ENCODE peak calls at places on chromosomes 13 and 19, in ten cellular contexts. D, X, Q, T, N, F, M, K, H and W are unnamed samples.

GRCh38 chr13:114096811-114097503 is 35.5 kb downstream of the RASA3 start:
- DNase-seq in D (no peak), X (peak), Q (peak), T (peak), N (no peak), F (no peak), M (no peak), K (no peak), H (peak), W (no peak)

GRCh38 chr19:44401108-44401786 is at the start of gene ZNF285:
- DNase-seq in D (peak), X (peak), Q (peak), T (peak), N (peak), F (peak), M (peak), K (peak), H (peak), W (peak)

GRCh38 chr13:109764474-109765292 is 21.7 kb downstream of the IRS2 start:
- DNase-seq in D (peak), X (no peak), Q (peak), T (no peak), N (no peak), F (no peak), M (no peak), K (no peak), H (no peak), W (no peak)

GRCh38 chr19:16628984-16629691 is 1.1 kb upstream of the MED26 start:
- DNase-seq in D (peak), X (peak), Q (peak), T (no peak), N (no peak), F (no peak), M (no peak), K (no peak), H (no peak), W (peak)

GRCh38 chr13:21710163-21710562 is 39.3 kb downstream of the FGF9 start:
- DNase-seq in D (no peak), X (no peak), Q (no peak), T (no peak), N (no peak), F (no peak), M (no peak), K (no peak), H (no peak), W (no peak)

GRCh38 chr13:84297246-84297645 is 415.0 kb upstream of the SLITRK1 start:
- DNase-seq in D (no peak), X (no peak), Q (no peak), T (no peak), N (no peak), F (no peak), M (no peak), K (no peak), H (no peak), W (no peak)

GRCh38 chr19:35291259-35291658 is 702 bp upstream of the MAG start:
- DNase-seq in D (no peak), X (no peak), Q (no peak), T (no peak), N (no peak), F (no peak), M (no peak), K (no peak), H (no peak), W (no peak)

GRCh38 chr13:29496241-29496712 is 99.2 kb downstream of the SLC7A1 start:
- DNase-seq in D (no peak), X (no peak), Q (peak), T (no peak), N (no peak), F (peak), M (no peak), K (no peak), H (peak), W (peak)

GRCh38 chr13:113216165-113217056 is 7.0 kb downstream of the CUL4A start:
- DNase-seq in D (peak), X (no peak), Q (no peak), T (no peak), N (no peak), F (peak), M (peak), K (no peak), H (peak), W (peak)

GRCh38 chr19:46898731-46899130 is 37.9 kb downstream of the ARHGAP35 start:
- DNase-seq in D (peak), X (peak), Q (no peak), T (no peak), N (no peak), F (no peak), M (no peak), K (no peak), H (no peak), W (no peak)

GRCh38 chr13:114043421-114044053 is 69.7 kb upstream of the C13orf46 start:
- DNase-seq in D (peak), X (peak), Q (peak), T (no peak), N (no peak), F (no peak), M (peak), K (no peak), H (no peak), W (peak)

GRCh38 chr13:36680918-36681317 is 7.1 kb downstream of the SERTM1 start:
- DNase-seq in D (no peak), X (peak), Q (no peak), T (no peak), N (no peak), F (no peak), M (no peak), K (no peak), H (no peak), W (no peak)

GRCh38 chr19:17751103-17751911 is at the start of gene FCHO1:
- DNase-seq in D (no peak), X (peak), Q (peak), T (no peak), N (peak), F (no peak), M (peak), K (no peak), H (peak), W (peak)

GRCh38 chr13:41061914-41062837 is 867 bp downstream of the WBP4 start:
- DNase-seq in D (peak), X (no peak), Q (no peak), T (no peak), N (no peak), F (no peak), M (no peak), K (no peak), H (no peak), W (no peak)

GRCh38 chr19:8489591-8490394 is 12.6 kb downstream of the PRAM1 start:
- DNase-seq in D (peak), X (no peak), Q (no peak), T (no peak), N (no peak), F (peak), M (no peak), K (no peak), H (peak), W (no peak)

GRCh38 chr13:79481685-79482052 is 714 bp downstream of the NDFIP2 start:
- DNase-seq in D (no peak), X (no peak), Q (peak), T (no peak), N (peak), F (peak), M (no peak), K (no peak), H (no peak), W (peak)

GRCh38 chr13:103805771-103806170 is 739.6 kb upstream of the SLC10A2 start:
- DNase-seq in D (no peak), X (no peak), Q (no peak), T (no peak), N (no peak), F (no peak), M (no peak), K (no peak), H (no peak), W (no peak)

GRCh38 chr13:41064493-41064892 is 3.2 kb downstream of the WBP4 start:
- DNase-seq in D (no peak), X (no peak), Q (no peak), T (no peak), N (no peak), F (no peak), M (no peak), K (no peak), H (no peak), W (no peak)

GRCh38 chr13:41268764-41269163 is 5.4 kb upstream of the MTRF1 start:
- DNase-seq in D (peak), X (no peak), Q (no peak), T (no peak), N (no peak), F (no peak), M (no peak), K (no peak), H (no peak), W (no peak)

GRCh38 chr13:38641164-38641948 is 45.5 kb upstream of the FREM2 start:
- DNase-seq in D (peak), X (no peak), Q (no peak), T (no peak), N (peak), F (no peak), M (no peak), K (no peak), H (no peak), W (no peak)

GRCh38 chr13:53499551-53499950 is 470.9 kb downstream of the OLFM4 start:
- DNase-seq in D (no peak), X (no peak), Q (no peak), T (no peak), N (no peak), F (no peak), M (no peak), K (no peak), H (no peak), W (no peak)

GRCh38 chr19:47057328-47057727 is 8.9 kb upstream of the TMEM160 start:
- DNase-seq in D (no peak), X (no peak), Q (no peak), T (no peak), N (no peak), F (no peak), M (no peak), K (no peak), H (no peak), W (no peak)

GRCh38 chr19:46442808-46443450 is 14.2 kb upstream of the PNMA8C start:
- DNase-seq in D (no peak), X (no peak), Q (no peak), T (no peak), N (no peak), F (peak), M (no peak), K (no peak), H (no peak), W (peak)

GRCh38 chr13:46595136-46595917 is 42.4 kb downstream of the LRCH1 start:
- DNase-seq in D (no peak), X (no peak), Q (peak), T (no peak), N (no peak), F (peak), M (no peak), K (no peak), H (no peak), W (no peak)

GRCh38 chr19:10654610-10655456 is 687 bp downstream of the ILF3 start:
- DNase-seq in D (peak), X (peak), Q (peak), T (no peak), N (peak), F (peak), M (peak), K (no peak), H (peak), W (peak)

GRCh38 chr19:49712397-49712859 is 21.5 kb downstream of the CPT1C start:
- DNase-seq in D (peak), X (peak), Q (no peak), T (no peak), N (peak), F (no peak), M (peak), K (peak), H (no peak), W (no peak)

GRCh38 chr19:2047449-2048103 is 3.5 kb downstream of the MKNK2 start:
- DNase-seq in D (no peak), X (peak), Q (no peak), T (no peak), N (peak), F (no peak), M (no peak), K (no peak), H (peak), W (peak)

GRCh38 chr19:8108560-8109445 is 40.6 kb downstream of the FBN3 start:
- DNase-seq in D (no peak), X (no peak), Q (no peak), T (no peak), N (peak), F (no peak), M (no peak), K (no peak), H (peak), W (no peak)

GRCh38 chr19:8196271-8196908 is 12.8 kb upstream of the CERS4 start:
- DNase-seq in D (no peak), X (no peak), Q (peak), T (no peak), N (no peak), F (no peak), M (no peak), K (no peak), H (no peak), W (no peak)

GRCh38 chr19:50550594-50550966 is 17.7 kb downstream of the LRRC4B start:
- DNase-seq in D (no peak), X (no peak), Q (no peak), T (no peak), N (no peak), F (no peak), M (no peak), K (no peak), H (no peak), W (no peak)

GRCh38 chr19:41218615-41219507 is at the start of gene AXL:
- DNase-seq in D (peak), X (peak), Q (no peak), T (peak), N (peak), F (peak), M (peak), K (no peak), H (no peak), W (peak)

GRCh38 chr19:35030257-35031071 is at the start of gene SCN1B:
- DNase-seq in D (peak), X (no peak), Q (peak), T (no peak), N (peak), F (no peak), M (peak), K (no peak), H (peak), W (peak)

GRCh38 chr13:80379245-80379644 is 38.3 kb upstream of the SPRY2 start:
- DNase-seq in D (no peak), X (no peak), Q (no peak), T (no peak), N (no peak), F (no peak), M (no peak), K (no peak), H (no peak), W (no peak)

GRCh38 chr13:39531646-39532045 is 71.3 kb downstream of the LHFPL6 start:
- DNase-seq in D (no peak), X (no peak), Q (no peak), T (no peak), N (no peak), F (no peak), M (no peak), K (no peak), H (no peak), W (no peak)

GRCh38 chr13:93775507-93776108 is 549.0 kb downstream of the GPC6 start:
- DNase-seq in D (no peak), X (no peak), Q (no peak), T (no peak), N (no peak), F (no peak), M (peak), K (no peak), H (no peak), W (no peak)

GRCh38 chr19:51342631-51343569 is 961 bp upstream of the VSIG10L start:
- DNase-seq in D (no peak), X (no peak), Q (no peak), T (no peak), N (no peak), F (no peak), M (no peak), K (no peak), H (no peak), W (no peak)

GRCh38 chr19:18718015-18718526 is 34.6 kb downstream of the CRTC1 start:
- DNase-seq in D (no peak), X (no peak), Q (peak), T (no peak), N (no peak), F (no peak), M (no peak), K (no peak), H (no peak), W (no peak)

GRCh38 chr13:106432636-106433035 is 102.8 kb downstream of the EFNB2 start:
- DNase-seq in D (no peak), X (no peak), Q (no peak), T (no peak), N (no peak), F (no peak), M (no peak), K (no peak), H (no peak), W (no peak)

GRCh38 chr19:13846533-13847032 is 30.4 kb upstream of the NANOS3 start:
- DNase-seq in D (peak), X (peak), Q (peak), T (peak), N (peak), F (peak), M (peak), K (no peak), H (peak), W (peak)

GRCh38 chr13:28136916-28137315 is 1.4 kb upstream of the PAN3 start:
- DNase-seq in D (no peak), X (no peak), Q (peak), T (no peak), N (no peak), F (no peak), M (no peak), K (no peak), H (no peak), W (no peak)

GRCh38 chr13:28138756-28139470 is 568 bp downstream of the PAN3 start:
- DNase-seq in D (peak), X (peak), Q (peak), T (peak), N (peak), F (peak), M (peak), K (no peak), H (peak), W (peak)

GRCh38 chr13:28140433-28141125 is 2.2 kb downstream of the PAN3 start:
- DNase-seq in D (peak), X (no peak), Q (no peak), T (no peak), N (no peak), F (no peak), M (no peak), K (no peak), H (no peak), W (no peak)

GRCh38 chr13:28137556-28137955 is 789 bp upstream of the PAN3 start:
- DNase-seq in D (no peak), X (no peak), Q (no peak), T (no peak), N (no peak), F (peak), M (no peak), K (no peak), H (no peak), W (no peak)

GRCh38 chr13:28138012-28138755 is at the start of gene PAN3:
- DNase-seq in D (peak), X (peak), Q (peak), T (peak), N (peak), F (peak), M (peak), K (peak), H (peak), W (peak)
- H3K4me3 ChIP-seq in D (peak), X (peak), Q (peak), T (peak), N (peak), F (peak), M (peak), K (peak), H (peak), W (peak)

GRCh38 chr13:97122381-97122996 is 99.6 kb upstream of the MBNL2 start:
- DNase-seq in D (no peak), X (no peak), Q (no peak), T (no peak), N (no peak), F (no peak), M (no peak), K (no peak), H (no peak), W (no peak)
- TF ChIP-seq POLR2AphosphoS5 in D (no peak), X (no peak), Q (no peak), T (no peak), N (no peak), F (no peak), M (no peak), K (no peak), H (no peak), W (peak)

GRCh38 chr19:40184273-40184672 is 7.0 kb upstream of the MAP3K10 start:
- DNase-seq in D (no peak), X (no peak), Q (no peak), T (no peak), N (no peak), F (no peak), M (no peak), K (no peak), H (no peak), W (no peak)
- H3K27ac ChIP-seq in D (no peak), X (no peak), Q (no peak), T (no peak), N (no peak), F (no peak), M (no peak), K (no peak), H (no peak), W (no peak)

GRCh38 chr19:4139614-4140236 is 13.7 kb upstream of the CREB3L3 start:
- DNase-seq in D (peak), X (peak), Q (peak), T (peak), N (peak), F (peak), M (peak), K (peak), H (peak), W (peak)
- H3K4me3 ChIP-seq in D (no peak), X (no peak), Q (no peak), T (no peak), N (no peak), F (no peak), M (no peak), K (peak), H (no peak), W (no peak)

GRCh38 chr13:99985243-99985874 is 3.8 kb downstream of the ZIC2 start:
- DNase-seq in D (peak), X (no peak), Q (no peak), T (no peak), N (peak), F (no peak), M (no peak), K (no peak), H (no peak), W (no peak)
- TF ChIP-seq POLR2AphosphoS5 in D (no peak), X (no peak), Q (no peak), T (no peak), N (no peak), F (no peak), M (no peak), K (no peak), H (no peak), W (no peak)

DNA sequence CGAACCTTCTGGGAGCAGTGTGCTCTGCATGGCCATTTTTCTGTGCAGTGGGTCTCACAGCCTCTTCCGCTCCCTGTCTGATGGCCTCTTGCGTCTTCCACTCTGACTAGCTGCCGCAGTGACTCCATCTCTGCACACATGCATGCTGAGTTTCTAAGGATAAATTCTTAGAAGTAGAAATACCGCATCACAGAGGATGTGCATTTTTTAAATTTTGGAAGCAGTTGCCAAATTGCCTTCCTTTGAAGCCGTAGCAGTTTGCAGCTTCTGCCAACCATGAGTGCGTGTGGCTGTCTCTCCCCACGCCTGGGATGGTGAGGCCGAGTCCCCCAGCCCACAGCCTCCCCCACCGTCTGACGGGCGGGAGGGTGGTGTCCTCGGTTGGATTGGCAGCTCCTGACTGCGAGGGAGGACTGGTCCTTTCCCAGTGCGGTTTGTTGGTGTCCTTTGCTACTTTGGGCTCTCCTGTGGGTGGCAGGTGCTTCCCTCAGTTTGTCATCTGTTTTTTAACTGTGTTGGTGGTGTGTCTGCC is 9.8 kb downstream of the FZR1 start:
- DNase-seq in D (no peak), X (no peak), Q (no peak), T (no peak), N (no peak), F (no peak), M (no peak), K (no peak), H (no peak), W (no peak)
- H3K27ac ChIP-seq in D (peak), X (no peak), Q (no peak), T (no peak), N (no peak), F (no peak), M (no peak), K (no peak), H (peak), W (no peak)

GRCh38 chr19:54594737-54595136 is 1.3 kb downstream of the LILRA1 start:
- DNase-seq in D (no peak), X (no peak), Q (no peak), T (no peak), N (no peak), F (no peak), M (no peak), K (no peak), H (no peak), W (no peak)
- H3K4me3 ChIP-seq in D (no peak), X (no peak), Q (peak), T (no peak), N (no peak), F (no peak), M (no peak), K (no peak), H (no peak), W (no peak)

GRCh38 chr19:4657835-4658234 is 12.3 kb downstream of the MYDGF start:
- DNase-seq in D (no peak), X (no peak), Q (no peak), T (no peak), N (no peak), F (no peak), M (no peak), K (no peak), H (no peak), W (no peak)

GRCh38 chr19:4654437-4655361 is 15.4 kb downstream of the TNFAIP8L1 start:
- DNase-seq in D (no peak), X (no peak), Q (peak), T (no peak), N (peak), F (no peak), M (peak), K (no peak), H (no peak), W (no peak)

GRCh38 chr19:4657262-4657661 is 12.9 kb downstream of the MYDGF start:
- DNase-seq in D (no peak), X (no peak), Q (no peak), T (no peak), N (no peak), F (no peak), M (no peak), K (no peak), H (no peak), W (no peak)

GRCh38 chr19:4653793-4654436 is 14.6 kb downstream of the TNFAIP8L1 start:
- DNase-seq in D (no peak), X (no peak), Q (no peak), T (no peak), N (peak), F (no peak), M (no peak), K (no peak), H (no peak), W (no peak)

GRCh38 chr19:4656102-4656501 is 14.0 kb downstream of the MYDGF start:
- DNase-seq in D (no peak), X (no peak), Q (no peak), T (no peak), N (no peak), F (no peak), M (no peak), K (no peak), H (no peak), W (no peak)
- TF ChIP-seq POLR2AphosphoS5 in D (no peak), X (no peak), Q (peak), T (no peak), N (no peak), F (no peak), M (no peak), K (no peak), H (peak), W (no peak)

GRCh38 chr13:111213964-111214726 is 99.0 kb downstream of the ARHGEF7 start:
- DNase-seq in D (peak), X (no peak), Q (peak), T (no peak), N (no peak), F (no peak), M (no peak), K (no peak), H (peak), W (no peak)
- H3K27ac ChIP-seq in D (peak), X (no peak), Q (peak), T (no peak), N (no peak), F (no peak), M (no peak), K (no peak), H (peak), W (no peak)